ENCODE peak calls at places on chromosome 11, in eight cellular contexts. One of them, this sample, is unnamed.

GRCh38 chr11:74689666-74690065 is 41.6 kb downstream of the CHRDL2 start:
- DNase-seq in IMR-90: peak; percentile 66
- DNase-seq in H1: no peak
- DNase-seq in HepG2: peak; percentile 21
- DNase-seq in A549: no peak
- DNase-seq in K562: no peak
- DNase-seq in SK-N-SH: no peak
- DNase-seq in GM12878: no peak
- DNase-seq in this sample: no peak

GRCh38 chr11:112689851-112690250 is 271.4 kb upstream of the NCAM1 start:
- DNase-seq in IMR-90: no peak
- DNase-seq in H1: no peak
- DNase-seq in HepG2: no peak
- DNase-seq in A549: no peak
- DNase-seq in K562: no peak
- DNase-seq in SK-N-SH: no peak
- DNase-seq in GM12878: no peak
- DNase-seq in this sample: no peak

GRCh38 chr11:116065986-116066385 is 561.8 kb upstream of the CADM1 start:
- DNase-seq in IMR-90: no peak
- DNase-seq in H1: no peak
- DNase-seq in HepG2: no peak
- DNase-seq in A549: no peak
- DNase-seq in K562: no peak
- DNase-seq in SK-N-SH: no peak
- DNase-seq in GM12878: peak; percentile 48
- DNase-seq in this sample: no peak

GRCh38 chr11:10348650-10349280 is 43.9 kb downstream of the ADM start:
- DNase-seq in IMR-90: peak; percentile 84
- DNase-seq in H1: no peak
- DNase-seq in HepG2: peak; percentile 15
- DNase-seq in A549: no peak
- DNase-seq in K562: no peak
- DNase-seq in SK-N-SH: no peak
- DNase-seq in GM12878: no peak
- DNase-seq in this sample: no peak

GRCh38 chr11:48062649-48063048 is 82.3 kb downstream of the PTPRJ start:
- DNase-seq in IMR-90: no peak
- DNase-seq in H1: no peak
- DNase-seq in HepG2: no peak
- DNase-seq in A549: no peak
- DNase-seq in K562: no peak
- DNase-seq in SK-N-SH: no peak
- DNase-seq in GM12878: no peak
- DNase-seq in this sample: no peak

GRCh38 chr11:78350646-78351165 is 66.9 kb downstream of the GAB2 start:
- DNase-seq in IMR-90: peak; percentile 47
- DNase-seq in H1: no peak
- DNase-seq in HepG2: no peak
- DNase-seq in A549: no peak
- DNase-seq in K562: no peak
- DNase-seq in SK-N-SH: no peak
- DNase-seq in GM12878: peak; percentile 26
- DNase-seq in this sample: no peak

GRCh38 chr11:63813035-63813562 is at the start of gene SPINDOC:
- DNase-seq in IMR-90: peak; percentile 47
- DNase-seq in H1: peak; percentile 88
- DNase-seq in HepG2: peak; percentile 47
- DNase-seq in A549: peak; percentile 89
- DNase-seq in K562: peak; percentile 96
- DNase-seq in SK-N-SH: peak; percentile 98
- DNase-seq in GM12878: no peak
- DNase-seq in this sample: peak; percentile 75

GRCh38 chr11:12876340-12876739 is 132.8 kb upstream of the RASSF10 start:
- DNase-seq in IMR-90: no peak
- DNase-seq in H1: no peak
- DNase-seq in HepG2: no peak
- DNase-seq in A549: no peak
- DNase-seq in K562: no peak
- DNase-seq in SK-N-SH: no peak
- DNase-seq in GM12878: no peak
- DNase-seq in this sample: no peak

GRCh38 chr11:119572481-119573424 is 149.8 kb upstream of the THY1 start:
- DNase-seq in IMR-90: no peak
- DNase-seq in H1: no peak
- DNase-seq in HepG2: no peak
- DNase-seq in A549: no peak
- DNase-seq in K562: no peak
- DNase-seq in SK-N-SH: no peak
- DNase-seq in GM12878: no peak
- DNase-seq in this sample: peak; percentile 36

GRCh38 chr11:68659158-68659921 is 25.0 kb upstream of the GAL start:
- DNase-seq in IMR-90: peak; percentile 97
- DNase-seq in H1: no peak
- DNase-seq in HepG2: peak; percentile 55
- DNase-seq in A549: peak; percentile 55
- DNase-seq in K562: peak; percentile 56
- DNase-seq in SK-N-SH: peak; percentile 89
- DNase-seq in GM12878: no peak
- DNase-seq in this sample: no peak

GRCh38 chr11:69707156-69707555 is 3.3 kb upstream of the FGF19 start:
- DNase-seq in IMR-90: no peak
- DNase-seq in H1: no peak
- DNase-seq in HepG2: no peak
- DNase-seq in A549: no peak
- DNase-seq in K562: peak; percentile 37
- DNase-seq in SK-N-SH: no peak
- DNase-seq in GM12878: no peak
- DNase-seq in this sample: peak; percentile 49
- TF ChIP-seq USF2 in IMR-90: no peak
- TF ChIP-seq USF2 in H1: no peak
- TF ChIP-seq USF2 in HepG2: no peak
- TF ChIP-seq USF2 in A549: no peak
- TF ChIP-seq USF2 in K562: no peak
- TF ChIP-seq USF2 in SK-N-SH: no peak
- TF ChIP-seq USF2 in GM12878: no peak
- TF ChIP-seq USF2 in this sample: no peak

GRCh38 chr11:102047305-102047924 is at the start of gene CFAP300:
- DNase-seq in IMR-90: peak; percentile 33
- DNase-seq in H1: peak; percentile 85
- DNase-seq in HepG2: no peak
- DNase-seq in A549: peak; percentile 86
- DNase-seq in K562: peak; percentile 16
- DNase-seq in SK-N-SH: peak; percentile 55
- DNase-seq in GM12878: no peak
- DNase-seq in this sample: peak; percentile 81
- TF ChIP-seq USF2 in IMR-90: no peak
- TF ChIP-seq USF2 in H1: no peak
- TF ChIP-seq USF2 in HepG2: no peak
- TF ChIP-seq USF2 in A549: no peak
- TF ChIP-seq USF2 in K562: no peak
- TF ChIP-seq USF2 in SK-N-SH: no peak
- TF ChIP-seq USF2 in GM12878: no peak
- TF ChIP-seq USF2 in this sample: no peak

GRCh38 chr11:27347361-27347760 is 15.7 kb downstream of the CCDC34 start:
- DNase-seq in IMR-90: no peak
- DNase-seq in H1: no peak
- DNase-seq in HepG2: no peak
- DNase-seq in A549: no peak
- DNase-seq in K562: no peak
- DNase-seq in SK-N-SH: no peak
- DNase-seq in GM12878: no peak
- DNase-seq in this sample: no peak
- TF ChIP-seq USF2 in IMR-90: no peak
- TF ChIP-seq USF2 in H1: no peak
- TF ChIP-seq USF2 in HepG2: no peak
- TF ChIP-seq USF2 in A549: no peak
- TF ChIP-seq USF2 in K562: no peak
- TF ChIP-seq USF2 in SK-N-SH: no peak
- TF ChIP-seq USF2 in GM12878: no peak
- TF ChIP-seq USF2 in this sample: no peak

GRCh38 chr11:62536301-62536957 is 10.2 kb downstream of the AHNAK start:
- DNase-seq in IMR-90: no peak
- DNase-seq in H1: no peak
- DNase-seq in HepG2: no peak
- DNase-seq in A549: no peak
- DNase-seq in K562: no peak
- DNase-seq in SK-N-SH: no peak
- DNase-seq in GM12878: no peak
- DNase-seq in this sample: no peak
- TF ChIP-seq USF2 in IMR-90: no peak
- TF ChIP-seq USF2 in H1: no peak
- TF ChIP-seq USF2 in HepG2: no peak
- TF ChIP-seq USF2 in A549: no peak
- TF ChIP-seq USF2 in K562: no peak
- TF ChIP-seq USF2 in SK-N-SH: no peak
- TF ChIP-seq USF2 in GM12878: no peak
- TF ChIP-seq USF2 in this sample: no peak

GRCh38 chr11:27660171-27660570 is 40.1 kb downstream of the BDNF start:
- DNase-seq in IMR-90: no peak
- DNase-seq in H1: no peak
- DNase-seq in HepG2: no peak
- DNase-seq in A549: no peak
- DNase-seq in K562: no peak
- DNase-seq in SK-N-SH: no peak
- DNase-seq in GM12878: no peak
- DNase-seq in this sample: no peak
- TF ChIP-seq USF2 in IMR-90: no peak
- TF ChIP-seq USF2 in H1: no peak
- TF ChIP-seq USF2 in HepG2: no peak
- TF ChIP-seq USF2 in A549: no peak
- TF ChIP-seq USF2 in K562: no peak
- TF ChIP-seq USF2 in SK-N-SH: no peak
- TF ChIP-seq USF2 in GM12878: no peak
- TF ChIP-seq USF2 in this sample: no peak

DNA sequence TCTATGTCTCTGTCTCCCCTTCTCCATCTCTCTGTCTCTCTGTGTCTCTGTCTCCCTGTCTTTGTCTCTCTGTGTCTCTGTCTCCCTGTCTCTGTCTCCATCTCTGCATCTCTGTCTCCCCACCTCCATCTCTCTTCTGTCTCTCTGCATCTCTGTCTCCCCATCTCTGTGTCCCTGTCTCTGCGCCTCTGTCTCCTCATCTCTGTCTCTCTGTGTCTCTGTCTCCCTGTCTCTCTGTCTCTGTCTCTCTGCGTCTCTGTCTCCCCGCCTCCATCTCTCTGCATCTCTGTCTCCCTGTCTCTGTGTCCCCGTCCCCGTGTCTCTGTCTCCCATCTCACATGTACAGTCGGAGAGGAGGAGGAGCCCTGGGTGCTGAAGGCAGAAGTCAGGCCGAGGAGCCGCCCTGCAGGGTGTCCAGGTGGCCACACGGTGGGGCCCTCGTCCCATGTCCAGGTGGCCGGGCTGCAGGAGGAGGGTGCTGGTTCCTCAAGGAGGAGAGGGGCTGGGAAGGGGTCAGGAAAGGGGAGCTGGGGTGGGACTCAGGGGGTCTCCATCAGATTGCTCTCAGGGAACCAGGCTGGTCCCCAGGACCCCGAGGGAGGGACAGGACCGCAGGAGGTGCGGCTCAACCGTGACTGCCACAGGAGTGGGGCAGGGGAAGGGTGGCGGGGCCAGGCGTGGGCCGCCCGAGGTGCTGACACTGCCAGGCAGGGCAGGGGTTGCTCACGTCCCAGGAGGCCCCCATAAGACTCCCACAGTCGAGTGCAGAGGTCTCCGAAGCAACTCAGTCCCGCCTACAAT is 25.6 kb upstream of the TH start:
- DNase-seq in IMR-90: peak; percentile 38
- DNase-seq in H1: peak; percentile 88
- DNase-seq in HepG2: peak; percentile 55
- DNase-seq in A549: peak; percentile 75
- DNase-seq in K562: peak; percentile 82
- DNase-seq in SK-N-SH: peak; percentile 91
- DNase-seq in GM12878: no peak
- DNase-seq in this sample: peak; percentile 87
- TF ChIP-seq USF2 in IMR-90: no peak
- TF ChIP-seq USF2 in H1: no peak
- TF ChIP-seq USF2 in HepG2: no peak
- TF ChIP-seq USF2 in A549: no peak
- TF ChIP-seq USF2 in K562: no peak
- TF ChIP-seq USF2 in SK-N-SH: no peak
- TF ChIP-seq USF2 in GM12878: no peak
- TF ChIP-seq USF2 in this sample: no peak

DNA sequence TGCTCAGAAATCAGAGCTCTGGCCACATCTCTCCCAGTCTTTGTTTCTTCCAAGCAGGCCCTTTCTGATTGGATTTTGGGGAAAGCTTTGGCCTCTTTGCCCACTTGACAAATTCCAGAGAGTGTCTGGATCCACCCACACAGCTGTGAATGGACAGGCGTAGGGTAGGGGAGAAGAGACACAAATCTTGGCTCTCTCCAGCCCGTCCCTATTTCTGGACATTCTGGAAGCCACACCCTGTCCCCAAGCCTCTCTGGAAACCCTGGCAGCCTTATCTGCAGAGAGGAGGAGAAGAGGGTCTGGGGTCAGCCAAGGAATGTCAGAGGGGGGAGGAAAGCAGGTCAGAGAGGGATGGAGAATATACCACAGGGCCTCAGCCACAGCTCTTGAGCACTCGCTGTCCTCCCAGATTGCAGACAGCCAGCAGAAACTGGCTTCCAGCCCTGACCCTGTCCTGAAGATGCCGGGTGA is 59.5 kb upstream of the WNT11 start:
- DNase-seq in IMR-90: no peak
- DNase-seq in H1: no peak
- DNase-seq in HepG2: no peak
- DNase-seq in A549: no peak
- DNase-seq in K562: no peak
- DNase-seq in SK-N-SH: no peak
- DNase-seq in GM12878: no peak
- DNase-seq in this sample: no peak
- TF ChIP-seq USF2 in IMR-90: no peak
- TF ChIP-seq USF2 in H1: no peak
- TF ChIP-seq USF2 in HepG2: no peak
- TF ChIP-seq USF2 in A549: no peak
- TF ChIP-seq USF2 in K562: no peak
- TF ChIP-seq USF2 in SK-N-SH: no peak
- TF ChIP-seq USF2 in GM12878: no peak
- TF ChIP-seq USF2 in this sample: no peak

GRCh38 chr11:28618426-28618825 is 510.2 kb downstream of the METTL15 start:
- DNase-seq in IMR-90: peak; percentile 33
- DNase-seq in H1: no peak
- DNase-seq in HepG2: no peak
- DNase-seq in A549: no peak
- DNase-seq in K562: no peak
- DNase-seq in SK-N-SH: no peak
- DNase-seq in GM12878: no peak
- DNase-seq in this sample: no peak

GRCh38 chr11:28625532-28625931 is 517.3 kb downstream of the METTL15 start:
- DNase-seq in IMR-90: no peak
- DNase-seq in H1: no peak
- DNase-seq in HepG2: no peak
- DNase-seq in A549: no peak
- DNase-seq in K562: no peak
- DNase-seq in SK-N-SH: no peak
- DNase-seq in GM12878: no peak
- DNase-seq in this sample: no peak

GRCh38 chr11:28616566-28616965 is 508.4 kb downstream of the METTL15 start:
- DNase-seq in IMR-90: no peak
- DNase-seq in H1: no peak
- DNase-seq in HepG2: no peak
- DNase-seq in A549: no peak
- DNase-seq in K562: no peak
- DNase-seq in SK-N-SH: no peak
- DNase-seq in GM12878: no peak
- DNase-seq in this sample: no peak

GRCh38 chr11:28619870-28620540 is 511.8 kb downstream of the METTL15 start:
- DNase-seq in IMR-90: peak; percentile 83
- DNase-seq in H1: no peak
- DNase-seq in HepG2: no peak
- DNase-seq in A549: peak; percentile 15
- DNase-seq in K562: no peak
- DNase-seq in SK-N-SH: no peak
- DNase-seq in GM12878: no peak
- DNase-seq in this sample: no peak

GRCh38 chr11:28621648-28622215 is 513.5 kb downstream of the METTL15 start:
- DNase-seq in IMR-90: peak; percentile 29
- DNase-seq in H1: no peak
- DNase-seq in HepG2: no peak
- DNase-seq in A549: no peak
- DNase-seq in K562: no peak
- DNase-seq in SK-N-SH: no peak
- DNase-seq in GM12878: no peak
- DNase-seq in this sample: no peak
- TF ChIP-seq USF2 in IMR-90: no peak
- TF ChIP-seq USF2 in H1: no peak
- TF ChIP-seq USF2 in HepG2: no peak
- TF ChIP-seq USF2 in A549: no peak
- TF ChIP-seq USF2 in K562: no peak
- TF ChIP-seq USF2 in SK-N-SH: no peak
- TF ChIP-seq USF2 in GM12878: no peak
- TF ChIP-seq USF2 in this sample: no peak